ENCODE peak calls at places on chromosomes 16 and 17, in nine cellular contexts. One of them, this sample, is unnamed. For H4K20me1, the result is how much of the 10 kb centered on the place peaks cover.

GRCh38 chr16:31086629-31086906 is 2.2 kb downstream of the PRSS53 start:
- DNase-seq in SK-N-SH: no peak
- DNase-seq in GM23338: no peak
- DNase-seq in OCI-LY7: no peak
- DNase-seq in HCT116: no peak
- DNase-seq in neural progenitor cell: no peak
- DNase-seq in MM.1S: no peak
- DNase-seq in GM23248: no peak
- DNase-seq in hepatocyte: no peak
- DNase-seq in this sample: no peak

GRCh38 chr17:6981426-6981825 is 14.4 kb upstream of the ALOX12 start:
- DNase-seq in SK-N-SH: no peak
- DNase-seq in GM23338: no peak
- DNase-seq in OCI-LY7: no peak
- DNase-seq in HCT116: no peak
- DNase-seq in neural progenitor cell: no peak
- DNase-seq in MM.1S: peak
- DNase-seq in GM23248: no peak
- DNase-seq in hepatocyte: no peak
- DNase-seq in this sample: no peak

GRCh38 chr16:56101480-56101879 is 89.8 kb upstream of the GNAO1 start:
- DNase-seq in SK-N-SH: peak
- DNase-seq in GM23338: no peak
- DNase-seq in OCI-LY7: no peak
- DNase-seq in HCT116: no peak
- DNase-seq in neural progenitor cell: no peak
- DNase-seq in MM.1S: no peak
- DNase-seq in GM23248: no peak
- DNase-seq in hepatocyte: no peak
- DNase-seq in this sample: no peak

GRCh38 chr17:77754956-77755355 is 203.5 kb upstream of the TNRC6C start:
- DNase-seq in SK-N-SH: no peak
- DNase-seq in GM23338: no peak
- DNase-seq in OCI-LY7: no peak
- DNase-seq in HCT116: no peak
- DNase-seq in neural progenitor cell: no peak
- DNase-seq in MM.1S: no peak
- DNase-seq in GM23248: no peak
- DNase-seq in hepatocyte: no peak
- DNase-seq in this sample: no peak

GRCh38 chr17:17581509-17581908 is 10.0 kb downstream of the PEMT start:
- DNase-seq in SK-N-SH: no peak
- DNase-seq in GM23338: no peak
- DNase-seq in OCI-LY7: no peak
- DNase-seq in HCT116: no peak
- DNase-seq in neural progenitor cell: no peak
- DNase-seq in MM.1S: no peak
- DNase-seq in GM23248: no peak
- DNase-seq in hepatocyte: no peak
- DNase-seq in this sample: no peak

GRCh38 chr17:79306688-79307323 is 232.2 kb downstream of the ENGASE start:
- DNase-seq in SK-N-SH: no peak
- DNase-seq in GM23338: no peak
- DNase-seq in OCI-LY7: peak
- DNase-seq in HCT116: no peak
- DNase-seq in neural progenitor cell: no peak
- DNase-seq in MM.1S: peak
- DNase-seq in GM23248: no peak
- DNase-seq in hepatocyte: no peak
- DNase-seq in this sample: peak

GRCh38 chr17:67488161-67488560 is 111.1 kb downstream of the PITPNC1 start:
- DNase-seq in SK-N-SH: peak
- DNase-seq in GM23338: no peak
- DNase-seq in OCI-LY7: no peak
- DNase-seq in HCT116: no peak
- DNase-seq in neural progenitor cell: no peak
- DNase-seq in MM.1S: no peak
- DNase-seq in GM23248: peak
- DNase-seq in hepatocyte: no peak
- DNase-seq in this sample: no peak

GRCh38 chr17:78351449-78352006 is 8.3 kb downstream of the SOCS3 start:
- DNase-seq in SK-N-SH: no peak
- DNase-seq in GM23338: peak
- DNase-seq in OCI-LY7: no peak
- DNase-seq in HCT116: no peak
- DNase-seq in neural progenitor cell: peak
- DNase-seq in MM.1S: no peak
- DNase-seq in GM23248: peak
- DNase-seq in hepatocyte: peak
- DNase-seq in this sample: no peak

GRCh38 chr17:43219001-43219400 is 7.3 kb downstream of the TMEM106A start:
- DNase-seq in SK-N-SH: no peak
- DNase-seq in GM23338: no peak
- DNase-seq in OCI-LY7: no peak
- DNase-seq in HCT116: no peak
- DNase-seq in neural progenitor cell: no peak
- DNase-seq in MM.1S: no peak
- DNase-seq in GM23248: no peak
- DNase-seq in hepatocyte: no peak
- DNase-seq in this sample: no peak

GRCh38 chr17:2854662-2855061 is 58.4 kb downstream of the RAP1GAP2 start:
- DNase-seq in SK-N-SH: peak
- DNase-seq in GM23338: peak
- DNase-seq in OCI-LY7: peak
- DNase-seq in HCT116: no peak
- DNase-seq in neural progenitor cell: no peak
- DNase-seq in MM.1S: no peak
- DNase-seq in GM23248: peak
- DNase-seq in hepatocyte: no peak
- DNase-seq in this sample: peak

DNA sequence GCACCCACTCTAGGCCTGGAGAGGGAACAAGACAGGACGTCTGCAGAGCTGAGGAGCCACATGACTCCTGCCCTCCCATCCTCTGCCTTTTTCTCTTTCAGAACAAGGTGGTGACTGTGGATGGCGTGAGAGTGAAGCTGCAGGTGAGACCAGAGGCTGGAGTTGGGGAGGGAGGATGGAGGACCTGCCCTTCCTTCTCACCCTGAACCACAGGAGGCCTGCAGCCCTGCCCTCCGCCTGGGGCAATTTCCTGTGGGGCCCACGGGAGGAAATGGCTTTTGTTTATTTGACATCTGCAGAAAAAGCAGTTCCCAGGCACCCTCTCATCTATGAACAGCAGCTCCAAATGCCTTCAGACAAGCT is 5.1 kb downstream of the RAB37 start:
- DNase-seq in SK-N-SH: no peak
- DNase-seq in GM23338: no peak
- DNase-seq in OCI-LY7: peak
- DNase-seq in HCT116: no peak
- DNase-seq in neural progenitor cell: no peak
- DNase-seq in MM.1S: peak
- DNase-seq in GM23248: no peak
- DNase-seq in hepatocyte: peak
- DNase-seq in this sample: peak
- TF ChIP-seq EZH2phosphoT487 in SK-N-SH: no peak
- TF ChIP-seq EZH2phosphoT487 in GM23338: no peak
- TF ChIP-seq EZH2phosphoT487 in OCI-LY7: no peak
- TF ChIP-seq EZH2phosphoT487 in HCT116: no peak
- TF ChIP-seq EZH2phosphoT487 in neural progenitor cell: no peak
- TF ChIP-seq EZH2phosphoT487 in MM.1S: no peak
- TF ChIP-seq EZH2phosphoT487 in GM23248: no peak
- TF ChIP-seq EZH2phosphoT487 in hepatocyte: no peak
- TF ChIP-seq EZH2phosphoT487 in this sample: no peak

GRCh38 chr16:1309888-1310831 is 724 bp downstream of the UBE2I start:
- DNase-seq in SK-N-SH: peak
- DNase-seq in GM23338: no peak
- DNase-seq in OCI-LY7: peak
- DNase-seq in HCT116: no peak
- DNase-seq in neural progenitor cell: no peak
- DNase-seq in MM.1S: peak
- DNase-seq in GM23248: peak
- DNase-seq in hepatocyte: peak
- DNase-seq in this sample: no peak
- H4K20me1 ChIP-seq in SK-N-SH: half or more
- H4K20me1 ChIP-seq in GM23338: under half
- H4K20me1 ChIP-seq in OCI-LY7: under half
- H4K20me1 ChIP-seq in HCT116: under half
- H4K20me1 ChIP-seq in neural progenitor cell: half or more
- H4K20me1 ChIP-seq in MM.1S: under half
- H4K20me1 ChIP-seq in GM23248: under half
- H4K20me1 ChIP-seq in hepatocyte: half or more
- H4K20me1 ChIP-seq in this sample: under half

DNA sequence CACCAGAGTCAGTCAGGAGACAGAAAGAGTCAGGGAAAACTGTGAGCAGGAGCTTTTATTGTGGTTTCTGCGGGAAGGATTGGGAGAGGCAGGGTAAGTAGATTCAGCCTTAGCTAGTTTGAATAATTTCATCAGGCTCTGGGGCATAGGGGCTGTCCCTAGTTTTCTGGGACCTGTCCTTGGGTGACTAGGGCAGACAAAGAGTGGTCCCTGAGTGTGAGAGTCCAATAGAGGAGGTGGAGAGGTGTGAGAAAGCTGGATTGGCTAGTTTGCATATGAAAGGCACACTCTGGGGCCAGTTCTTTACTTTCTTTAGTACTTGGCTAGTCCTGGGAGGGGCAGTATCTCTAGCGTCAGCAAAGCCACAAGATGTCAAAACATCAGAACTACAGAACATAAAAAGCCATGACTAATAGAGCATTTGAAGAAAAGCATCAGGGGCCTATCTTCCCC is 255.6 kb downstream of the HS3ST3A1 start:
- DNase-seq in SK-N-SH: no peak
- DNase-seq in GM23338: peak
- DNase-seq in OCI-LY7: no peak
- DNase-seq in HCT116: no peak
- DNase-seq in neural progenitor cell: no peak
- DNase-seq in MM.1S: no peak
- DNase-seq in GM23248: peak
- DNase-seq in hepatocyte: peak
- DNase-seq in this sample: peak
- TF ChIP-seq EZH2phosphoT487 in SK-N-SH: no peak
- TF ChIP-seq EZH2phosphoT487 in GM23338: no peak
- TF ChIP-seq EZH2phosphoT487 in OCI-LY7: no peak
- TF ChIP-seq EZH2phosphoT487 in HCT116: no peak
- TF ChIP-seq EZH2phosphoT487 in neural progenitor cell: no peak
- TF ChIP-seq EZH2phosphoT487 in MM.1S: no peak
- TF ChIP-seq EZH2phosphoT487 in GM23248: no peak
- TF ChIP-seq EZH2phosphoT487 in hepatocyte: no peak
- TF ChIP-seq EZH2phosphoT487 in this sample: no peak

DNA sequence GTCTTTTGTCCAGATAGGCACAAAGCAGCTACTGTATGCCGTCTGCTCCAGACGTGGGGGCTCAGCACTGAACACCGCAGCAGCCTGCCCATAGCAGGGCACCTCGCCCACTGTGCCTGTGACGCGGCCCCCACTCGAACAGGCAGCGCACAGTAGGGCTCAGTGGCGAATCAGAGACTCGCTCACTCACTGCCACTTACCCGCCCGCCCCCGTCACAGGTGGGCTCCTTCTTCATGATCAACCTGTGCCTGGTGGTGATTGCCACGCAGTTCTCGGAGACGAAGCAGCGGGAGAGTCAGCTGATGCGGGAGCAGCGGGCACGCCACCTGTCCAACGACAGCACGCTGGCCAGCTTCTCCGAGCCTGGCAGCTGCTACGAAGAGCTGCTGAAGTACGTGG is 23.6 kb downstream of the TPSG1 start:
- DNase-seq in SK-N-SH: no peak
- DNase-seq in GM23338: no peak
- DNase-seq in OCI-LY7: no peak
- DNase-seq in HCT116: no peak
- DNase-seq in neural progenitor cell: no peak
- DNase-seq in MM.1S: no peak
- DNase-seq in GM23248: no peak
- DNase-seq in hepatocyte: no peak
- DNase-seq in this sample: no peak
- H4K20me1 ChIP-seq in SK-N-SH: under half
- H4K20me1 ChIP-seq in GM23338: under half
- H4K20me1 ChIP-seq in OCI-LY7: under half
- H4K20me1 ChIP-seq in HCT116: under half
- H4K20me1 ChIP-seq in neural progenitor cell: under half
- H4K20me1 ChIP-seq in MM.1S: under half
- H4K20me1 ChIP-seq in GM23248: under half
- H4K20me1 ChIP-seq in hepatocyte: under half
- H4K20me1 ChIP-seq in this sample: under half

GRCh38 chr17:35341465-35341992 is 31.9 kb downstream of the SLFN11 start:
- DNase-seq in SK-N-SH: no peak
- DNase-seq in GM23338: no peak
- DNase-seq in OCI-LY7: peak
- DNase-seq in HCT116: no peak
- DNase-seq in neural progenitor cell: no peak
- DNase-seq in MM.1S: peak
- DNase-seq in GM23248: no peak
- DNase-seq in hepatocyte: no peak
- DNase-seq in this sample: no peak
- TF ChIP-seq EZH2phosphoT487 in SK-N-SH: no peak
- TF ChIP-seq EZH2phosphoT487 in GM23338: no peak
- TF ChIP-seq EZH2phosphoT487 in OCI-LY7: no peak
- TF ChIP-seq EZH2phosphoT487 in HCT116: no peak
- TF ChIP-seq EZH2phosphoT487 in neural progenitor cell: no peak
- TF ChIP-seq EZH2phosphoT487 in MM.1S: no peak
- TF ChIP-seq EZH2phosphoT487 in GM23248: no peak
- TF ChIP-seq EZH2phosphoT487 in hepatocyte: no peak
- TF ChIP-seq EZH2phosphoT487 in this sample: no peak